ENCODE peak calls at places on chromosome 10, in nine cellular contexts. M is hypothalamus, X is AG08396, N is NAMALWA, S is aorta, H is NCI-H1092 treated with DMSO at 0.1 percent for 48 hours, D is stomach, A is left cardiac atrium, V is GM06990. C is an unnamed sample.

GRCh38 chr10:112852308-112852707 is 97.7 kb upstream of the TCF7L2 start:
- DNase-seq in M (peak), A (no peak), V (no peak), N (no peak), S (peak), X (no peak), H (no peak), D (no peak), C (no peak)

GRCh38 chr10:3213174-3213573 is 40.6 kb upstream of the PITRM1 start:
- DNase-seq in S (no peak), H (no peak), A (no peak), X (no peak), M (no peak), D (no peak), N (no peak), V (no peak), C (no peak)

GRCh38 chr10:119531067-119531466 is 11.5 kb downstream of the RGS10 start:
- DNase-seq in A (no peak), X (no peak), M (no peak), V (no peak), N (no peak), S (no peak), D (no peak), H (no peak), C (no peak)

GRCh38 chr10:44180321-44181154 is 204.4 kb downstream of the CXCL12 start:
- DNase-seq in H (no peak), N (no peak), V (no peak), S (no peak), X (peak), M (no peak), A (peak), D (no peak), C (no peak)

GRCh38 chr10:130915065-130915464 is 396.5 kb downstream of the TCERG1L start:
- DNase-seq in N (no peak), V (no peak), M (no peak), D (no peak), A (no peak), S (no peak), H (no peak), X (no peak), C (no peak)

GRCh38 chr10:3222068-3222467 is 49.5 kb upstream of the PITRM1 start:
- DNase-seq in X (no peak), D (no peak), A (no peak), H (no peak), N (peak), V (no peak), M (no peak), S (no peak), C (no peak)

GRCh38 chr10:53123311-53123710 is 350.7 kb upstream of the MBL2 start:
- DNase-seq in V (no peak), N (no peak), S (no peak), D (no peak), X (no peak), A (no peak), H (no peak), M (no peak), C (no peak)

GRCh38 chr10:7424315-7424714 is 13.5 kb upstream of the SFMBT2 start:
- DNase-seq in H (no peak), X (no peak), D (no peak), A (no peak), S (no peak), V (no peak), M (no peak), N (no peak), C (peak)

GRCh38 chr10:72875250-72876055 is 18.1 kb upstream of the OIT3 start:
- DNase-seq in M (no peak), D (no peak), S (no peak), V (peak), H (peak), N (peak), A (no peak), X (no peak), C (peak)

GRCh38 chr10:114634607-114634974 is 23.5 kb downstream of the ABLIM1 start:
- DNase-seq in V (no peak), X (peak), D (no peak), H (no peak), S (peak), A (peak), M (peak), N (no peak), C (no peak)

GRCh38 chr10:34791228-34791627 is 23.9 kb downstream of the PARD3 start:
- DNase-seq in M (no peak), X (no peak), D (no peak), N (no peak), S (no peak), V (no peak), A (no peak), H (no peak), C (no peak)

GRCh38 chr10:29949411-29950011 is 109.9 kb downstream of the JCAD start:
- DNase-seq in D (no peak), M (no peak), S (no peak), N (no peak), A (no peak), X (peak), V (no peak), H (no peak), C (no peak)

GRCh38 chr10:71584461-71584860 is 135.1 kb downstream of the C10orf105 start:
- DNase-seq in M (no peak), X (no peak), A (no peak), D (no peak), S (no peak), V (no peak), N (no peak), H (no peak), C (no peak)

GRCh38 chr10:78853864-78854263 is 214.9 kb upstream of the ZMIZ1 start:
- DNase-seq in A (no peak), N (no peak), S (no peak), H (no peak), X (no peak), D (no peak), M (no peak), V (no peak), C (no peak)

GRCh38 chr10:31352436-31353226 is 33.6 kb downstream of the ZEB1 start:
- DNase-seq in A (no peak), M (no peak), N (no peak), S (no peak), V (no peak), D (no peak), X (no peak), H (no peak), C (no peak)

GRCh38 chr10:118874171-118874570 is 119.4 kb upstream of the CACUL1 start:
- DNase-seq in V (no peak), A (no peak), H (no peak), D (no peak), N (no peak), S (no peak), M (no peak), X (no peak), C (no peak)

GRCh38 chr10:90288403-90288933 is 569.4 kb downstream of the HTR7 start:
- DNase-seq in S (no peak), D (no peak), X (peak), N (no peak), M (no peak), H (no peak), A (no peak), V (no peak), C (no peak)

GRCh38 chr10:91593366-91593765 is 39.5 kb downstream of the PPP1R3C start:
- DNase-seq in N (no peak), S (no peak), V (no peak), H (peak), D (no peak), M (no peak), A (no peak), X (no peak), C (no peak)